ENCODE peak calls at places on chromosomes 2 and 18, in nine cellular contexts. S, D, F, Y, Q, I, R, M and Z are unnamed samples.

GRCh38 chr18:79796531-79797390 is 977 bp upstream of the KCNG2 start:
- DNase-seq in F (no peak), Y (no peak), D (peak; percentile 71), M (no peak), I (no peak), Q (no peak), S (peak; percentile 46), R (no peak), Z (no peak)

GRCh38 chr18:56291229-56291796 is 347.1 kb downstream of the TXNL1 start:
- DNase-seq in M (no peak), R (no peak), D (no peak), Q (no peak), F (no peak), I (no peak), S (no peak), Y (no peak), Z (no peak)

GRCh38 chr2:47321411-47322031 is 81.4 kb upstream of the MSH2 start:
- DNase-seq in M (no peak), I (no peak), R (no peak), D (peak; percentile 28), S (peak; percentile 19), F (no peak), Y (no peak), Q (no peak), Z (no peak)

GRCh38 chr2:12965540-12966269 is 249.0 kb downstream of the TRIB2 start:
- DNase-seq in M (no peak), I (peak; percentile 47), Q (no peak), Y (no peak), R (no peak), F (no peak), D (no peak), S (peak; percentile 16), Z (no peak)

GRCh38 chr2:202032841-202033316 is 776 bp upstream of the FZD7 start:
- DNase-seq in F (peak; percentile 65), S (no peak), I (no peak), D (peak; percentile 51), Y (peak; percentile 65), Q (no peak), R (no peak), M (no peak), Z (no peak)

GRCh38 chr2:240480834-240481623 is 45.6 kb downstream of the GPC1 start:
- DNase-seq in I (no peak), F (no peak), D (no peak), S (no peak), Y (no peak), Q (no peak), R (no peak), M (no peak), Z (no peak)

GRCh38 chr2:239319261-239319661 is 81.6 kb downstream of the HDAC4 start:
- DNase-seq in R (peak; percentile 55), D (no peak), M (no peak), S (peak; percentile 19), Q (no peak), F (no peak), I (no peak), Y (peak; percentile 54), Z (no peak)

GRCh38 chr2:181998045-181998444 is 12.4 kb downstream of the PPP1R1C start:
- DNase-seq in S (no peak), M (no peak), Q (no peak), D (no peak), I (no peak), F (no peak), R (no peak), Y (peak; percentile 18), Z (no peak)

GRCh38 chr2:226086190-226086589 is 686.7 kb downstream of the NYAP2 start:
- DNase-seq in M (no peak), Q (no peak), F (no peak), I (no peak), D (no peak), S (no peak), Y (no peak), R (no peak), Z (no peak)

GRCh38 chr2:237909801-237910475 is 50.5 kb downstream of the RAMP1 start:
- DNase-seq in I (no peak), M (no peak), R (no peak), Q (no peak), F (no peak), Y (no peak), D (no peak), S (no peak), Z (no peak)

GRCh38 chr2:195407782-195408181 is 249.2 kb upstream of the SLC39A10 start:
- DNase-seq in M (no peak), Y (no peak), D (no peak), F (no peak), Q (no peak), I (no peak), R (no peak), S (no peak), Z (no peak)

GRCh38 chr2:69965756-69966447 is 4.5 kb upstream of the ASPRV1 start:
- DNase-seq in F (no peak), Y (no peak), R (peak; percentile 35), M (no peak), I (no peak), D (no peak), Q (no peak), S (no peak), Z (no peak)

GRCh38 chr18:74265546-74266098 is 26.1 kb downstream of the CYB5A start:
- DNase-seq in M (no peak), D (no peak), Y (no peak), Q (no peak), S (no peak), R (no peak), F (no peak), I (no peak), Z (no peak)

GRCh38 chr2:8479298-8479697 is 202.6 kb upstream of the ID2 start:
- DNase-seq in Q (no peak), F (no peak), I (no peak), Y (no peak), D (no peak), M (no peak), S (no peak), R (no peak), Z (no peak)

GRCh38 chr18:55575949-55576348 is 12.0 kb downstream of the TCF4 start:
- DNase-seq in R (no peak), Y (no peak), D (no peak), F (no peak), M (no peak), Q (no peak), S (no peak), I (no peak), Z (no peak)

GRCh38 chr2:230866704-230867561 is 2.2 kb downstream of the ITM2C start:
- DNase-seq in Y (peak; percentile 24), M (peak; percentile 44), R (peak; percentile 91), D (no peak), F (no peak), Q (peak; percentile 23), I (no peak), S (peak; percentile 70), Z (no peak)

GRCh38 chr2:177669201-177669600 is 276.6 kb downstream of the AGPS start:
- DNase-seq in D (no peak), Q (no peak), R (no peak), S (no peak), Y (no peak), I (no peak), F (no peak), M (no peak), Z (no peak)